ENCODE peak calls at places on chromosomes 6 and 20, in nine cellular contexts. One of them, this sample, is unnamed.

GRCh38 chr6:122717350-122717749 is 62.2 kb upstream of the FABP7 start:
- DNase-seq in ovary: no peak
- DNase-seq in pancreas: no peak
- DNase-seq in mesothelial cell of epicardium: no peak
- DNase-seq in bronchial epithelial cell: no peak
- DNase-seq in esophagus squamous epithelium: no peak
- DNase-seq in A673: peak
- DNase-seq in B cell: no peak
- DNase-seq in nephron progenitor cell: no peak
- DNase-seq in this sample: no peak

GRCh38 chr6:9334979-9335378 is 899.6 kb upstream of the SLC35B3 start:
- DNase-seq in mesothelial cell of epicardium: no peak
- DNase-seq in bronchial epithelial cell: no peak
- DNase-seq in A673: no peak
- DNase-seq in pancreas: no peak
- DNase-seq in B cell: no peak
- DNase-seq in nephron progenitor cell: no peak
- DNase-seq in esophagus squamous epithelium: no peak
- DNase-seq in ovary: no peak
- DNase-seq in this sample: no peak

GRCh38 chr6:75296811-75297779 is 12.5 kb upstream of the TMEM30A start:
- DNase-seq in mesothelial cell of epicardium: no peak
- DNase-seq in bronchial epithelial cell: peak
- DNase-seq in esophagus squamous epithelium: no peak
- DNase-seq in ovary: no peak
- DNase-seq in nephron progenitor cell: no peak
- DNase-seq in A673: peak
- DNase-seq in B cell: peak
- DNase-seq in pancreas: no peak
- DNase-seq in this sample: peak

GRCh38 chr20:49517509-49518100 is 35.1 kb upstream of the KCNB1 start:
- DNase-seq in nephron progenitor cell: no peak
- DNase-seq in ovary: no peak
- DNase-seq in mesothelial cell of epicardium: no peak
- DNase-seq in bronchial epithelial cell: no peak
- DNase-seq in B cell: no peak
- DNase-seq in pancreas: no peak
- DNase-seq in A673: no peak
- DNase-seq in esophagus squamous epithelium: no peak
- DNase-seq in this sample: no peak

GRCh38 chr6:113375950-113376846 is 480.9 kb upstream of the MARCKS start:
- DNase-seq in bronchial epithelial cell: peak
- DNase-seq in mesothelial cell of epicardium: no peak
- DNase-seq in B cell: no peak
- DNase-seq in nephron progenitor cell: no peak
- DNase-seq in A673: peak
- DNase-seq in ovary: no peak
- DNase-seq in pancreas: no peak
- DNase-seq in esophagus squamous epithelium: no peak
- DNase-seq in this sample: no peak

GRCh38 chr6:101429291-101429690 is 35.8 kb downstream of the GRIK2 start:
- DNase-seq in nephron progenitor cell: no peak
- DNase-seq in A673: peak
- DNase-seq in mesothelial cell of epicardium: no peak
- DNase-seq in esophagus squamous epithelium: no peak
- DNase-seq in bronchial epithelial cell: peak
- DNase-seq in B cell: no peak
- DNase-seq in ovary: no peak
- DNase-seq in pancreas: no peak
- DNase-seq in this sample: no peak

GRCh38 chr6:70738028-70738427 is 70.3 kb downstream of the SMAP1 start:
- DNase-seq in esophagus squamous epithelium: no peak
- DNase-seq in bronchial epithelial cell: no peak
- DNase-seq in B cell: no peak
- DNase-seq in nephron progenitor cell: no peak
- DNase-seq in mesothelial cell of epicardium: no peak
- DNase-seq in pancreas: no peak
- DNase-seq in ovary: no peak
- DNase-seq in A673: no peak
- DNase-seq in this sample: no peak

GRCh38 chr20:24778585-24779031 is 170.5 kb upstream of the CST7 start:
- DNase-seq in ovary: no peak
- DNase-seq in pancreas: no peak
- DNase-seq in A673: no peak
- DNase-seq in nephron progenitor cell: no peak
- DNase-seq in bronchial epithelial cell: no peak
- DNase-seq in B cell: no peak
- DNase-seq in mesothelial cell of epicardium: no peak
- DNase-seq in esophagus squamous epithelium: no peak
- DNase-seq in this sample: no peak

GRCh38 chr6:34581561-34581920 is 25.4 kb upstream of the SPDEF start:
- DNase-seq in bronchial epithelial cell: no peak
- DNase-seq in mesothelial cell of epicardium: no peak
- DNase-seq in pancreas: no peak
- DNase-seq in esophagus squamous epithelium: no peak
- DNase-seq in nephron progenitor cell: no peak
- DNase-seq in ovary: no peak
- DNase-seq in B cell: no peak
- DNase-seq in A673: no peak
- DNase-seq in this sample: no peak

GRCh38 chr6:35955071-35955470 is 34.2 kb upstream of the SRPK1 start:
- DNase-seq in pancreas: no peak
- DNase-seq in ovary: no peak
- DNase-seq in B cell: no peak
- DNase-seq in esophagus squamous epithelium: no peak
- DNase-seq in nephron progenitor cell: no peak
- DNase-seq in mesothelial cell of epicardium: no peak
- DNase-seq in A673: no peak
- DNase-seq in bronchial epithelial cell: peak
- DNase-seq in this sample: no peak

GRCh38 chr6:157898169-157898568 is 75.1 kb downstream of the SNX9 start:
- DNase-seq in nephron progenitor cell: no peak
- DNase-seq in bronchial epithelial cell: no peak
- DNase-seq in B cell: no peak
- DNase-seq in A673: no peak
- DNase-seq in pancreas: no peak
- DNase-seq in esophagus squamous epithelium: no peak
- DNase-seq in ovary: no peak
- DNase-seq in mesothelial cell of epicardium: no peak
- DNase-seq in this sample: no peak

GRCh38 chr6:139161817-139162284 is 27.0 kb downstream of the HECA start:
- DNase-seq in esophagus squamous epithelium: no peak
- DNase-seq in A673: peak
- DNase-seq in bronchial epithelial cell: no peak
- DNase-seq in B cell: peak
- DNase-seq in ovary: no peak
- DNase-seq in mesothelial cell of epicardium: no peak
- DNase-seq in nephron progenitor cell: no peak
- DNase-seq in pancreas: no peak
- DNase-seq in this sample: peak

GRCh38 chr6:148972481-148972880 is 225.7 kb downstream of the UST start:
- DNase-seq in ovary: peak
- DNase-seq in pancreas: peak
- DNase-seq in esophagus squamous epithelium: no peak
- DNase-seq in B cell: peak
- DNase-seq in bronchial epithelial cell: peak
- DNase-seq in nephron progenitor cell: peak
- DNase-seq in A673: peak
- DNase-seq in mesothelial cell of epicardium: peak
- DNase-seq in this sample: peak

DNA sequence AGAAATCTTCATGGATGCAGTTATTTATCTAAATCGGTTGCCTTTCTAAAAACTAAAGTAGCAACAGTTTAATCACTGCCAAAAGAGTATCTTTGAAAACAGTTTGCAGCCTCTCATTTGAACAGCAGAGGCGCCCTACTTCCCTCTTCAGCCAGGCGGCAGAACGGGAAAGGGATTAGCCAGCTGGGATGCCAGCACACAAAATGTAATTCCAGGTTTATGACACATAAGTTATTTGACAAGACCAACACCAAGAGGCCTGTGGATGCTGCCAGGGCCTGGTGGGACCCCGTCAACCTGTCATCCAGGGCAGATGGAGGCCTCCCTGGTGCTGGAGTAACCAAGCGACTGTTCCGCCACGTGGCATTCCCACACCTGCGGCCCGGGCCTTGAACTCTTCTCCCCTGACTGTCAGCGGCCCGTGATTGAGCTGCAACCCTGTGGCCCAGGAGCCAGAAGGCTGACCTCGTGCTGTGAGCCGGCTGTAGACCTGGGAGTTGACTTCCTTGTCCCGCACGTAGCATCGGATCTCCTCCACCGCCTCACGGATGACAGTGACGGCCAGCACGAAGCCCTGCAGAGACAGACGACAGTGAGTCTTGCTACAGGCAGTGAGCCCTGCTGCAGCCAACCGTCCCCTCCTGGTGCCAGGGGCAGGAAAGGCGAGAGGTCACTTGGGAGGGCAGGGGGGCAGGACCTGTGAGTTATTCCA is 55.5 kb downstream of the ATP9A start:
- DNase-seq in B cell: no peak
- DNase-seq in nephron progenitor cell: peak
- DNase-seq in mesothelial cell of epicardium: no peak
- DNase-seq in bronchial epithelial cell: peak
- DNase-seq in ovary: no peak
- DNase-seq in A673: peak
- DNase-seq in esophagus squamous epithelium: no peak
- DNase-seq in pancreas: peak
- DNase-seq in this sample: no peak
- TF ChIP-seq CTCF in B cell: no peak
- TF ChIP-seq CTCF in nephron progenitor cell: peak
- TF ChIP-seq CTCF in mesothelial cell of epicardium: peak
- TF ChIP-seq CTCF in bronchial epithelial cell: peak
- TF ChIP-seq CTCF in ovary: no peak
- TF ChIP-seq CTCF in A673: peak
- TF ChIP-seq CTCF in esophagus squamous epithelium: peak
- TF ChIP-seq CTCF in pancreas: no peak
- TF ChIP-seq CTCF in this sample: peak

DNA sequence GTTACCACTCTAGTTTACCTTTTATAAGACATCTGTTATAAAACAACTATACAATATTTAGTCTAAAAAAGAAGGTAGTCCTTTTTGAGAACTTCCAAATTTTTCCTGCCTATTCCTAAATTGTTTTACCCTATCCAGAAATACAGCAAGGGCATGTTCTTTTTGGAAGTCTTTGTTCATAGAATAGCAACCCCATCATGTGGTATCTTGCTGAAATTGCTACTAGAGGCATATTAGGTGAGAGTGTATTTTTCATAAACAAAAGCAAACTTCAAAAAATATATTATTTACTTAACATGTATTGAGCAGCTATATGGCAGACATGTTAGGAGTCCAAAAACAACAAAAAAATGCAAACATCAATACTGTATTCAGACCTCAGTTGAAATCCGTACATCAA is 371.8 kb upstream of the NRSN1 start:
- DNase-seq in pancreas: no peak
- DNase-seq in ovary: no peak
- DNase-seq in A673: no peak
- DNase-seq in esophagus squamous epithelium: no peak
- DNase-seq in bronchial epithelial cell: peak
- DNase-seq in nephron progenitor cell: no peak
- DNase-seq in B cell: no peak
- DNase-seq in mesothelial cell of epicardium: no peak
- DNase-seq in this sample: no peak
- TF ChIP-seq CTCF in pancreas: no peak
- TF ChIP-seq CTCF in ovary: no peak
- TF ChIP-seq CTCF in A673: no peak
- TF ChIP-seq CTCF in esophagus squamous epithelium: no peak
- TF ChIP-seq CTCF in bronchial epithelial cell: peak
- TF ChIP-seq CTCF in nephron progenitor cell: no peak
- TF ChIP-seq CTCF in B cell: no peak
- TF ChIP-seq CTCF in mesothelial cell of epicardium: no peak
- TF ChIP-seq CTCF in this sample: no peak

GRCh38 chr20:23165307-23165750 is 79.2 kb upstream of the CD93 start:
- DNase-seq in nephron progenitor cell: no peak
- DNase-seq in bronchial epithelial cell: no peak
- DNase-seq in ovary: no peak
- DNase-seq in B cell: no peak
- DNase-seq in pancreas: no peak
- DNase-seq in mesothelial cell of epicardium: peak
- DNase-seq in esophagus squamous epithelium: no peak
- DNase-seq in A673: no peak
- DNase-seq in this sample: no peak
- TF ChIP-seq CTCF in nephron progenitor cell: no peak
- TF ChIP-seq CTCF in bronchial epithelial cell: no peak
- TF ChIP-seq CTCF in ovary: no peak
- TF ChIP-seq CTCF in B cell: no peak
- TF ChIP-seq CTCF in pancreas: no peak
- TF ChIP-seq CTCF in mesothelial cell of epicardium: no peak
- TF ChIP-seq CTCF in esophagus squamous epithelium: no peak
- TF ChIP-seq CTCF in A673: no peak
- TF ChIP-seq CTCF in this sample: peak

GRCh38 chr6:72702421-72702820 is 80.6 kb downstream of the KCNQ5 start:
- DNase-seq in mesothelial cell of epicardium: no peak
- DNase-seq in B cell: no peak
- DNase-seq in ovary: no peak
- DNase-seq in bronchial epithelial cell: no peak
- DNase-seq in esophagus squamous epithelium: no peak
- DNase-seq in A673: no peak
- DNase-seq in nephron progenitor cell: no peak
- DNase-seq in pancreas: no peak
- DNase-seq in this sample: no peak

GRCh38 chr6:72699142-72699541 is 77.3 kb downstream of the KCNQ5 start:
- DNase-seq in nephron progenitor cell: no peak
- DNase-seq in esophagus squamous epithelium: no peak
- DNase-seq in pancreas: no peak
- DNase-seq in mesothelial cell of epicardium: no peak
- DNase-seq in bronchial epithelial cell: peak
- DNase-seq in A673: no peak
- DNase-seq in ovary: no peak
- DNase-seq in B cell: no peak
- DNase-seq in this sample: no peak

GRCh38 chr6:72703093-72703492 is 81.2 kb downstream of the KCNQ5 start:
- DNase-seq in nephron progenitor cell: no peak
- DNase-seq in pancreas: no peak
- DNase-seq in A673: no peak
- DNase-seq in ovary: no peak
- DNase-seq in bronchial epithelial cell: no peak
- DNase-seq in mesothelial cell of epicardium: no peak
- DNase-seq in esophagus squamous epithelium: no peak
- DNase-seq in B cell: no peak
- DNase-seq in this sample: no peak

GRCh38 chr6:72709436-72709835 is 87.6 kb downstream of the KCNQ5 start:
- DNase-seq in A673: no peak
- DNase-seq in nephron progenitor cell: no peak
- DNase-seq in mesothelial cell of epicardium: no peak
- DNase-seq in ovary: no peak
- DNase-seq in pancreas: no peak
- DNase-seq in B cell: no peak
- DNase-seq in esophagus squamous epithelium: no peak
- DNase-seq in bronchial epithelial cell: no peak
- DNase-seq in this sample: no peak

DNA sequence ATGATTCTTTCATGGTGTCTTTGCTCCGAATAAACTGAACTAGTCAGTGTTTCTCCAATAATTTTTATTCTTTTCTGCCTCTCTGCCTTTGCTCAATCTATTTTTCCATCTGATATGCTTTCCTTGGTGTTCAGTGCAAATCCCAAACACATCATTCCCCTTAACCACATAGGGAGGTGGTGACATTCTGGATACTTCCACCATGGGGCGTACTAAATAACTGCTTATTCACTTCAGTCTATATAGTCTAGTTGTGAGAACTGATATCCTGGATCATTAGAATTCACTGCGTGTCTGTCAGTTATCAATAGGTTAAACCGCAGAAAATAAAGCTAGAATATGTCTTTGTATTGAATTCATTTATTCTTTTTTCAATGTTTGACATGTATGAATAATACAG is 83.1 kb downstream of the KCNQ5 start:
- DNase-seq in A673: peak
- DNase-seq in esophagus squamous epithelium: no peak
- DNase-seq in bronchial epithelial cell: peak
- DNase-seq in ovary: no peak
- DNase-seq in B cell: no peak
- DNase-seq in pancreas: no peak
- DNase-seq in nephron progenitor cell: no peak
- DNase-seq in mesothelial cell of epicardium: no peak
- DNase-seq in this sample: no peak
- TF ChIP-seq CTCF in A673: peak
- TF ChIP-seq CTCF in esophagus squamous epithelium: no peak
- TF ChIP-seq CTCF in bronchial epithelial cell: no peak
- TF ChIP-seq CTCF in ovary: no peak
- TF ChIP-seq CTCF in B cell: no peak
- TF ChIP-seq CTCF in pancreas: no peak
- TF ChIP-seq CTCF in nephron progenitor cell: no peak
- TF ChIP-seq CTCF in mesothelial cell of epicardium: no peak
- TF ChIP-seq CTCF in this sample: no peak

This sample was measured in GM13977.